ENCODE peak calls at places on chromosomes 11 and 22, in eight cellular contexts. One of them, this sample, is unnamed.

GRCh38 chr11:92556435-92556834 is 331.8 kb downstream of the FAT3 start:
- DNase-seq in NAMALWA: peak; percentile 6
- DNase-seq in HEK293T: no peak
- DNase-seq in KG1: no peak
- DNase-seq in left cardiac atrium: no peak
- DNase-seq in fibroblast of lung: peak; percentile 55
- DNase-seq in CD4-positive, alpha-beta T cell: no peak
- DNase-seq in AG04450: no peak
- DNase-seq in this sample: no peak

GRCh38 chr11:19739872-19740271 is 27.2 kb downstream of the NAV2 start:
- DNase-seq in AG04450: no peak
- DNase-seq in KG1: no peak
- DNase-seq in left cardiac atrium: no peak
- DNase-seq in CD4-positive, alpha-beta T cell: no peak
- DNase-seq in NAMALWA: no peak
- DNase-seq in HEK293T: peak; percentile 14
- DNase-seq in fibroblast of lung: peak; percentile 39
- DNase-seq in this sample: no peak

GRCh38 chr11:119730789-119731386 is 1.9 kb upstream of the NECTIN1 start:
- DNase-seq in KG1: no peak
- DNase-seq in AG04450: no peak
- DNase-seq in NAMALWA: no peak
- DNase-seq in CD4-positive, alpha-beta T cell: no peak
- DNase-seq in HEK293T: no peak
- DNase-seq in fibroblast of lung: no peak
- DNase-seq in left cardiac atrium: no peak
- DNase-seq in this sample: no peak

GRCh38 chr22:46941958-46942815 is 179.7 kb downstream of the TBC1D22A start:
- DNase-seq in left cardiac atrium: peak; percentile 62
- DNase-seq in fibroblast of lung: no peak
- DNase-seq in NAMALWA: no peak
- DNase-seq in AG04450: no peak
- DNase-seq in KG1: peak; percentile 50
- DNase-seq in HEK293T: no peak
- DNase-seq in CD4-positive, alpha-beta T cell: no peak
- DNase-seq in this sample: no peak

GRCh38 chr11:25211635-25212251 is 714.9 kb downstream of the LUZP2 start:
- DNase-seq in fibroblast of lung: no peak
- DNase-seq in CD4-positive, alpha-beta T cell: no peak
- DNase-seq in HEK293T: no peak
- DNase-seq in AG04450: no peak
- DNase-seq in left cardiac atrium: no peak
- DNase-seq in NAMALWA: no peak
- DNase-seq in KG1: no peak
- DNase-seq in this sample: no peak

GRCh38 chr22:28670691-28671261 is 8.9 kb downstream of the TTC28 start:
- DNase-seq in NAMALWA: no peak
- DNase-seq in HEK293T: no peak
- DNase-seq in AG04450: no peak
- DNase-seq in CD4-positive, alpha-beta T cell: no peak
- DNase-seq in KG1: no peak
- DNase-seq in fibroblast of lung: no peak
- DNase-seq in left cardiac atrium: no peak
- DNase-seq in this sample: no peak

GRCh38 chr11:79152511-79152910 is 288.3 kb downstream of the TENM4 start:
- DNase-seq in CD4-positive, alpha-beta T cell: no peak
- DNase-seq in NAMALWA: no peak
- DNase-seq in left cardiac atrium: no peak
- DNase-seq in fibroblast of lung: no peak
- DNase-seq in HEK293T: no peak
- DNase-seq in KG1: no peak
- DNase-seq in AG04450: no peak
- DNase-seq in this sample: no peak

GRCh38 chr11:15937601-15938361 is 418.6 kb downstream of the SOX6 start:
- DNase-seq in AG04450: peak; percentile 13
- DNase-seq in KG1: no peak
- DNase-seq in NAMALWA: no peak
- DNase-seq in fibroblast of lung: peak; percentile 54
- DNase-seq in left cardiac atrium: no peak
- DNase-seq in HEK293T: no peak
- DNase-seq in CD4-positive, alpha-beta T cell: no peak
- DNase-seq in this sample: peak; percentile 37

GRCh38 chr11:103714246-103714645 is 322.2 kb upstream of the DDI1 start:
- DNase-seq in KG1: no peak
- DNase-seq in CD4-positive, alpha-beta T cell: no peak
- DNase-seq in HEK293T: no peak
- DNase-seq in NAMALWA: no peak
- DNase-seq in fibroblast of lung: peak; percentile 56
- DNase-seq in AG04450: peak; percentile 18
- DNase-seq in left cardiac atrium: no peak
- DNase-seq in this sample: no peak

GRCh38 chr11:69797156-69797555 is 22.0 kb upstream of the FGF4 start:
- DNase-seq in CD4-positive, alpha-beta T cell: no peak
- DNase-seq in HEK293T: no peak
- DNase-seq in NAMALWA: no peak
- DNase-seq in AG04450: no peak
- DNase-seq in fibroblast of lung: no peak
- DNase-seq in left cardiac atrium: no peak
- DNase-seq in KG1: no peak
- DNase-seq in this sample: no peak

GRCh38 chr22:23219317-23219716 is 39.0 kb downstream of the BCR start:
- DNase-seq in HEK293T: no peak
- DNase-seq in left cardiac atrium: no peak
- DNase-seq in KG1: no peak
- DNase-seq in CD4-positive, alpha-beta T cell: no peak
- DNase-seq in AG04450: no peak
- DNase-seq in NAMALWA: no peak
- DNase-seq in fibroblast of lung: no peak
- DNase-seq in this sample: no peak

GRCh38 chr11:130404727-130405126 is 23.7 kb downstream of the ADAMTS8 start:
- DNase-seq in left cardiac atrium: no peak
- DNase-seq in NAMALWA: peak; percentile 26
- DNase-seq in fibroblast of lung: no peak
- DNase-seq in AG04450: no peak
- DNase-seq in HEK293T: no peak
- DNase-seq in KG1: no peak
- DNase-seq in CD4-positive, alpha-beta T cell: no peak
- DNase-seq in this sample: no peak

GRCh38 chr22:27461470-27461869 is 340.1 kb downstream of the MN1 start:
- DNase-seq in NAMALWA: no peak
- DNase-seq in HEK293T: no peak
- DNase-seq in fibroblast of lung: peak; percentile 33
- DNase-seq in CD4-positive, alpha-beta T cell: no peak
- DNase-seq in left cardiac atrium: no peak
- DNase-seq in KG1: no peak
- DNase-seq in AG04450: peak; percentile 72
- DNase-seq in this sample: peak; percentile 53

GRCh38 chr22:38098410-38099249 is 11.9 kb downstream of the BAIAP2L2 start:
- DNase-seq in KG1: no peak
- DNase-seq in left cardiac atrium: no peak
- DNase-seq in HEK293T: no peak
- DNase-seq in CD4-positive, alpha-beta T cell: no peak
- DNase-seq in fibroblast of lung: peak; percentile 37
- DNase-seq in NAMALWA: no peak
- DNase-seq in AG04450: no peak
- DNase-seq in this sample: no peak

GRCh38 chr11:69307871-69308381 is 14.0 kb downstream of the MYEOV start:
- DNase-seq in CD4-positive, alpha-beta T cell: no peak
- DNase-seq in NAMALWA: no peak
- DNase-seq in KG1: no peak
- DNase-seq in fibroblast of lung: no peak
- DNase-seq in left cardiac atrium: no peak
- DNase-seq in HEK293T: no peak
- DNase-seq in AG04450: no peak
- DNase-seq in this sample: no peak

This sample was measured in 8988T.